ENCODE peak calls at places on chromosome 22, in six cellular contexts. T, A, E, J, G and D are unnamed samples.

GRCh38 chr22:19730141-19730661 is 6.9 kb downstream of the GP1BB start:
- ATAC-seq in T (no peak), A (peak), E (peak), J (peak), G (no peak), D (no peak)

GRCh38 chr22:31556627-31557203 is 60.4 kb downstream of the SFI1 start:
- ATAC-seq in T (peak), A (peak), E (peak), J (no peak), G (peak), D (no peak)

GRCh38 chr22:35918466-35918865 is 110.2 kb downstream of the RBFOX2 start:
- ATAC-seq in T (no peak), A (no peak), E (no peak), J (no peak), G (no peak), D (no peak)

GRCh38 chr22:48644997-48645396 is 1182.7 kb downstream of the BRD1 start:
- ATAC-seq in T (no peak), A (no peak), E (no peak), J (no peak), G (no peak), D (no peak)

GRCh38 chr22:43305806-43306205 is 37.4 kb downstream of the SCUBE1 start:
- ATAC-seq in T (no peak), A (no peak), E (no peak), J (no peak), G (no peak), D (peak)

GRCh38 chr22:43862882-43863202 is 529 bp upstream of the SULT4A1 start:
- ATAC-seq in T (no peak), A (no peak), E (no peak), J (no peak), G (no peak), D (no peak)

GRCh38 chr22:30858976-30859713 is 109.4 kb downstream of the MORC2 start:
- ATAC-seq in T (no peak), A (no peak), E (no peak), J (no peak), G (no peak), D (no peak)

GRCh38 chr22:38397189-38398097 is 57.6 kb downstream of the KCNJ4 start:
- ATAC-seq in T (peak), A (peak), E (peak), J (peak), G (peak), D (peak)

GRCh38 chr22:20890975-20891374 is 26.2 kb upstream of the CRKL start:
- ATAC-seq in T (no peak), A (no peak), E (no peak), J (no peak), G (no peak), D (no peak)

GRCh38 chr22:37069719-37070118 is 18.2 kb downstream of the KCTD17 start:
- ATAC-seq in T (no peak), A (no peak), E (no peak), J (no peak), G (no peak), D (no peak)

GRCh38 chr22:27456696-27457503 is 344.7 kb downstream of the MN1 start:
- ATAC-seq in T (no peak), A (no peak), E (no peak), J (peak), G (no peak), D (no peak)

GRCh38 chr22:50012201-50013181 is at the start of gene IL17REL:
- ATAC-seq in T (peak), A (no peak), E (no peak), J (no peak), G (peak), D (no peak)

GRCh38 chr22:43429426-43429825 is 17.6 kb downstream of the MPPED1 start:
- ATAC-seq in T (no peak), A (no peak), E (no peak), J (no peak), G (no peak), D (no peak)

GRCh38 chr22:46593996-46594946 is 25.9 kb upstream of the GRAMD4 start:
- ATAC-seq in T (no peak), A (no peak), E (no peak), J (no peak), G (no peak), D (no peak)

GRCh38 chr22:46596032-46596441 is 24.1 kb upstream of the GRAMD4 start:
- ATAC-seq in T (no peak), A (no peak), E (no peak), J (no peak), G (no peak), D (peak)

GRCh38 chr22:46593211-46593676 is 26.9 kb upstream of the GRAMD4 start:
- ATAC-seq in T (no peak), A (peak), E (peak), J (no peak), G (no peak), D (peak)

GRCh38 chr22:46595545-46595944 is 24.6 kb upstream of the GRAMD4 start:
- ATAC-seq in T (no peak), A (no peak), E (no peak), J (no peak), G (no peak), D (no peak)

DNA sequence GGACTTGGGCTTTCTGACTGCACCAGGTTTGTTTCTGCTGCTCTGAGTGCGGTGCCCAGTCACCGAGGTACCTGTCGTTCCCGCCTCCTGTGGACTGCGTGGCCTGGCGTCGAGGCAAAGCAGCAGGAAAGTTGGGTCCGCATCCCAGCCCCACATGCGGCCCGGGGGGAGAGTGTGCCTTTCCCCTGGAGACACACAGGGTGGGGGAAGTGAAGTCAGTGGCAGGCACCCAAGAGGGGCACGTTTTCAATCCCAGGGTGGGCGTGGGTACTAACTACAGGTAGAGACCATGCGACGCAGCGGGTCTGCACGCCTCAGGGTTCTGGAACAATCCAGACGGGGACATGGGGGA is 25.3 kb upstream of the GRAMD4 start:
- ATAC-seq in T (no peak), A (no peak), E (no peak), J (no peak), G (no peak), D (no peak)
- TF ChIP-seq POLR2A in T (no peak), A (no peak), E (no peak), J (no peak), G (no peak), D (no peak)

GRCh38 chr22:45612451-45612901 is 59.2 kb upstream of the ATXN10 start:
- ATAC-seq in T (no peak), A (peak), E (no peak), J (peak), G (no peak), D (peak)
- TF ChIP-seq EP300 in T (no peak), A (no peak), E (no peak), J (no peak), G (no peak), D (no peak)

GRCh38 chr22:18118345-18118915 is 7.8 kb downstream of the TUBA8 start:
- ATAC-seq in T (no peak), A (no peak), E (no peak), J (no peak), G (no peak), D (no peak)

GRCh38 chr22:18120941-18121340 is 10.3 kb downstream of the TUBA8 start:
- ATAC-seq in T (no peak), A (no peak), E (no peak), J (no peak), G (no peak), D (no peak)

GRCh38 chr22:18122254-18122554 is 11.6 kb downstream of the TUBA8 start:
- ATAC-seq in T (peak), A (no peak), E (no peak), J (no peak), G (no peak), D (no peak)

GRCh38 chr22:18121436-18122253 is 11.0 kb downstream of the TUBA8 start:
- ATAC-seq in T (peak), A (no peak), E (no peak), J (no peak), G (no peak), D (no peak)

DNA sequence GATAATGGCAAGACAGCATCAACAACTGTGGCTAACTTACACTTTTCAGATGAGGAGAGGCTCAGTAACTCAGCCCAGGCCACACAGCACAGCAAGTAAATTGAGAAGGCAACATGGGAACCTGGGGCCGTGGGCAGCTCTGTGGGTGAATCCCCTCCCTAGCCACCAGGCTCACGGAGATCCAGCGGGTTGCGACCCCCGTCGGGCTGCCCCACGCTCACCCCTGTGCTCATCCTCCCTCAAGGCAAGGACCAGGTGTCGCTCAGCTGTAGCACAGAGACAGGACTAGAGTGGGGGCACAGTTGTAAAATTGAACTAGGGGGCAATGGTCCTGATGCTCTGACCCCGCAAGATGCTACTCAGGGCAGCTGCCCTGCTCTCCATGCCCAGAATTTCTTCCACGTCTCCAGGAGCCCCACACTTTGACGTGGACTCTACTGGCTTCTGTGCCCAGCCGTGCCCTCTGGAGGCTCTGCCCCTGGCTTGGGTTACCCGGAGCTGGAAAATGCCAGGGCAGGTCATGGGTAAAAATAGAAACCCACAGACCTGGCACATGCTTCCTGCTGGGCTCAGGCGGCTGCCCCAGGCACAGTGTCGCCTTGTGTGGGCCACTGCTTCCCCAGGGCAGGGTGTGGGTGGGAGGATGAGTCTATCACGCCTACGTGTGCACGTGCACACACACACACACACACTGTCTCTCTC is 9.0 kb downstream of the TUBA8 start:
- ATAC-seq in T (no peak), A (peak), E (no peak), J (no peak), G (no peak), D (no peak)
- TF ChIP-seq POLR2A in T (no peak), A (no peak), E (no peak), J (no peak), G (no peak), D (no peak)

GRCh38 chr22:29767289-29768051 is at the start of gene UQCR10:
- ATAC-seq in T (peak), A (peak), E (peak), J (peak), G (peak), D (peak)
- TF ChIP-seq EP300 in T (no peak), A (no peak), E (no peak), J (no peak), G (no peak), D (no peak)

GRCh38 chr22:40653361-40653760 is 16.8 kb upstream of the MRTFA start:
- ATAC-seq in T (no peak), A (no peak), E (no peak), J (no peak), G (no peak), D (no peak)

GRCh38 chr22:40648386-40648785 is 11.9 kb upstream of the MRTFA start:
- ATAC-seq in T (no peak), A (no peak), E (no peak), J (no peak), G (no peak), D (no peak)

GRCh38 chr22:40654522-40655167 is 18.1 kb upstream of the MRTFA start:
- ATAC-seq in T (peak), A (peak), E (no peak), J (peak), G (peak), D (no peak)

GRCh38 chr22:40651057-40651456 is 14.5 kb upstream of the MRTFA start:
- ATAC-seq in T (no peak), A (no peak), E (no peak), J (no peak), G (no peak), D (no peak)

GRCh38 chr22:40651563-40652501 is 15.3 kb upstream of the MRTFA start:
- ATAC-seq in T (peak), A (peak), E (peak), J (peak), G (peak), D (peak)
- TF ChIP-seq POLR2A in T (peak), A (peak), E (peak), J (peak), G (peak), D (peak)

DNA sequence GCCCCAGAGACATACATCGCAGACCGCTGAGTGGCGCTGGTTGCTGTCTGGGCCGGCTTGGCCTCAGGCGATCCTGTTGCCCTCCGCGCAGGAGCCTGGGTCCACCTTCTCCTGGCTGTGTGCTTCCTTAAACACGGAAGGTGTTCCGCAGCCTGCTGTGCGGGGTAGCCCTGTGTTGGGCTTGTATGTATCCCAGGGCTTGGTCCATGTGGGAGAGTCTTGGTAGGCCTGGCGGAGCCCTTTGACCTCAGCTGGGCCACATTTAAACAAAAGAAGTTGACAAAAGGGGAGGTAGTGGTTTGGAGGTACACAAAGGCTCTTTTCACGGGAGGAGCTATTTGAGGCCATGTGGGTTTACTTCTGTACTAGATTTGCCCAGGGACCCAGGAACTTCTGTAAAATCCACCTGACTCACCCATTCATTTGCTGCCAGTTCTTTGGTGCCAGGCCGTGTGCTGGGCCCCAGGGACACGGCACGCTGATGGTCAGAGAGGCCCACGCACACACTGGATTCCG is 11.0 kb upstream of the GRAMD4 start:
- ATAC-seq in T (peak), A (no peak), E (no peak), J (no peak), G (no peak), D (no peak)
- TF ChIP-seq EP300 in T (no peak), A (no peak), E (no peak), J (no peak), G (no peak), D (no peak)

GRCh38 chr22:24805790-24806662 is at the start of gene SGSM1:
- ATAC-seq in T (peak), A (peak), E (peak), J (peak), G (peak), D (peak)
- TF ChIP-seq POLR2A in T (no peak), A (no peak), E (no peak), J (peak), G (no peak), D (peak)

GRCh38 chr22:23883658-23884057 is 10.5 kb upstream of the MIF start:
- ATAC-seq in T (no peak), A (no peak), E (no peak), J (no peak), G (no peak), D (no peak)

GRCh38 chr22:23889620-23890019 is 4.6 kb upstream of the MIF start:
- ATAC-seq in T (no peak), A (no peak), E (no peak), J (no peak), G (no peak), D (no peak)

GRCh38 chr22:23888615-23889401 is 5.4 kb upstream of the MIF start:
- ATAC-seq in T (peak), A (no peak), E (no peak), J (peak), G (peak), D (no peak)

GRCh38 chr22:23882370-23882769 is 11.8 kb upstream of the MIF start:
- ATAC-seq in T (no peak), A (no peak), E (no peak), J (no peak), G (no peak), D (no peak)

DNA sequence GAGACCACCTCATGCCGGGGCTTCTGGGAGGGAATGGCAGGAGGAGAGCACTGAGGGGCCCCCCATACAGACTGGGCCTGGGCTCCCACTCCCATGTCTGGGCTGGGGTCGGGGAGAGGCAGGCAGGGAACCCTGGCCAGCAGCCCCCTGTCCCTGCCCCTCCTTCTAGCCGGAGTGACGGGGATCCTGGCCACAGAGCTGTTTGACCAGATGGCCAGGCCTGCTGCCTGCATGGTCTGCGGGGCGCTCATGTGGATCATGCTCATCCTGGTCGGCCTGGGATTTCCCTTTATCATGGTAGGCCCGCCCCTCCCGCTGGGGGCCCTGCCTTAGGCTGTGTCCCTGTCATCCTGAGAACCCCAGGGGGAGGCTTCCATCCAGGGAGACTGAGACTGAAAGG is 10.1 kb upstream of the MIF start:
- ATAC-seq in T (no peak), A (no peak), E (no peak), J (no peak), G (no peak), D (no peak)
- TF ChIP-seq EP300 in T (no peak), A (no peak), E (no peak), J (no peak), G (no peak), D (no peak)

GRCh38 chr22:45194686-45195085 is 31.0 kb downstream of the NUP50 start:
- ATAC-seq in T (no peak), A (no peak), E (no peak), J (no peak), G (no peak), D (no peak)

GRCh38 chr22:45197606-45198462 is 34.1 kb downstream of the NUP50 start:
- ATAC-seq in T (no peak), A (no peak), E (no peak), J (no peak), G (peak), D (no peak)

GRCh38 chr22:45196308-45196707 is 32.6 kb downstream of the NUP50 start:
- ATAC-seq in T (no peak), A (no peak), E (no peak), J (no peak), G (no peak), D (no peak)

GRCh38 chr22:45196926-45197605 is 33.3 kb downstream of the NUP50 start:
- ATAC-seq in T (no peak), A (no peak), E (no peak), J (no peak), G (no peak), D (no peak)

DNA sequence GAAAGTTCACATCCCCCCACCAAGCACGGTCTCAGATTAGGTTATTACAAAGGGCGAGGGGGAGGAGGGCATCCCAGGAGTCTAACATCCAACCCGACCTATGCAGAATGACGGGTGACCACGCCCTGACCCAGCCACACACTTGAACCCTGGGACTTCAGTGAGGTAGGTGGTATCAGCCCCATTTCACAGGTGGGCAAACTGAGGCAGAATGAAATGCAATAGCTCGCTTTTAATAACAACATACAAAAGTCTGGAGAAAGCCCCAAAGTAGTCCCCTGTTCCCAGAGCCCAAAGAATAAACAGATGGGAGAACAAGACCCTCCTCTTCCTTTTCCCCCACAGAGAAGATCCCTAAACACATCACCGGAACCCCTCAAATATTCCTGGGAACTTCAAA is 31.9 kb downstream of the NUP50 start:
- ATAC-seq in T (no peak), A (no peak), E (no peak), J (no peak), G (no peak), D (no peak)
- TF ChIP-seq POLR2A in T (no peak), A (no peak), E (no peak), J (no peak), G (no peak), D (no peak)